ENCODE peak calls at places on chromosome 9, in four cellular contexts. One of them, this sample, is unnamed.

GRCh38 chr9:118643118-118643517 is 726.1 kb downstream of the BRINP1 start:
- DNase-seq in lower lobe of right lung: peak
- DNase-seq in bronchial epithelial cell: peak
- DNase-seq in uterus: no peak
- DNase-seq in this sample: peak

GRCh38 chr9:114223564-114224246 is 68.4 kb downstream of the COL27A1 start:
- DNase-seq in lower lobe of right lung: no peak
- DNase-seq in bronchial epithelial cell: peak
- DNase-seq in uterus: no peak
- DNase-seq in this sample: peak

GRCh38 chr9:124220551-124221451 is 36.9 kb upstream of the NEK6 start:
- DNase-seq in lower lobe of right lung: no peak
- DNase-seq in bronchial epithelial cell: peak
- DNase-seq in uterus: no peak
- DNase-seq in this sample: peak

GRCh38 chr9:81823672-81824554 is 104.3 kb upstream of the SPATA31D4 start:
- DNase-seq in lower lobe of right lung: no peak
- DNase-seq in bronchial epithelial cell: peak
- DNase-seq in uterus: no peak
- DNase-seq in this sample: no peak

GRCh38 chr9:69502671-69503301 is 169.4 kb downstream of the APBA1 start:
- DNase-seq in lower lobe of right lung: no peak
- DNase-seq in bronchial epithelial cell: peak
- DNase-seq in uterus: no peak
- DNase-seq in this sample: peak

GRCh38 chr9:123470121-123470851 is 114.3 kb downstream of the CRB2 start:
- DNase-seq in lower lobe of right lung: no peak
- DNase-seq in bronchial epithelial cell: no peak
- DNase-seq in uterus: no peak
- DNase-seq in this sample: no peak

GRCh38 chr9:112629890-112630485 is 87.9 kb downstream of the INIP start:
- DNase-seq in lower lobe of right lung: no peak
- DNase-seq in bronchial epithelial cell: peak
- DNase-seq in uterus: no peak
- DNase-seq in this sample: no peak

GRCh38 chr9:83034587-83034986 is 28.4 kb downstream of the RASEF start:
- DNase-seq in lower lobe of right lung: no peak
- DNase-seq in bronchial epithelial cell: peak
- DNase-seq in uterus: no peak
- DNase-seq in this sample: peak

DNA sequence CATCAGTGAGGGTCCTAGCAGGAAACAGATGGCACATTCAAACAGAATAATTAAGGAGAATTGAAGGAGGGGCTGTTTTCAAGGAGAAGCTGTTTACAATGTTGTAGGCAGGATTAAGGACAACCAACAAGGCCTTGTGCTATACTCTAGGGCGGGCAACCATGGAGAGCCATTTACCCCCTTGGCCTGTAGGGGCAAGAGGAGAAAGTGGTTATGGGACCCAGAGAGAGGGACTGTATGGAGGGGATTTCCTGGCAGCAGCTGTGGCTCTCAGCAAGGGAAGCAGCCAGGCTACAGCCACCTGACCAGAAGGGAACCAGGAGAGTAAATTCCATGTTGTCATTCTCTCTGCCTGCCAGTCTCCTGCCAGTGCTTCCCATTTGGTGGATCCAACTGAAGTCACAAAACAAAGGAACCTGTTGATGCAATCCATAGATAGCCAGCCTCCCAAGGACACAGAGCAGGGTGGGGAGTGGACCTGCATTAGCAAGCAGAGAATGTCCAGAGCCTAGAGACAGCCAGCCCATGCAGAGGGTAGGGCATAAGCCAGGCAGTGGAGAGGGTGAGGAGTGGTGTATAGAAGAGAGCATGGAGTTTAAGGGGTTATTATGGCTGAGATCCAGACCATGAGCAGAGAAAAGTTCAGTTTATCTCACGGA is 38.3 kb downstream of the PAPPA start:
- DNase-seq in lower lobe of right lung: no peak
- DNase-seq in bronchial epithelial cell: no peak
- DNase-seq in uterus: no peak
- DNase-seq in this sample: no peak
- TF ChIP-seq CTCF in lower lobe of right lung: no peak
- TF ChIP-seq CTCF in bronchial epithelial cell: no peak
- TF ChIP-seq CTCF in uterus: no peak
- TF ChIP-seq CTCF in this sample: no peak

GRCh38 chr9:95552814-95553546 is 36.2 kb upstream of the PTCH1 start:
- DNase-seq in lower lobe of right lung: no peak
- DNase-seq in bronchial epithelial cell: peak
- DNase-seq in uterus: peak
- DNase-seq in this sample: no peak
- TF ChIP-seq CTCF in lower lobe of right lung: no peak
- TF ChIP-seq CTCF in bronchial epithelial cell: no peak
- TF ChIP-seq CTCF in uterus: no peak
- TF ChIP-seq CTCF in this sample: no peak

GRCh38 chr9:25048098-25048497 is 502.4 kb upstream of the IZUMO3 start:
- DNase-seq in lower lobe of right lung: no peak
- DNase-seq in bronchial epithelial cell: no peak
- DNase-seq in uterus: no peak
- DNase-seq in this sample: no peak
- TF ChIP-seq CTCF in lower lobe of right lung: no peak
- TF ChIP-seq CTCF in bronchial epithelial cell: no peak
- TF ChIP-seq CTCF in uterus: no peak
- TF ChIP-seq CTCF in this sample: no peak

GRCh38 chr9:127396808-127397721 is at the start of gene SLC2A8:
- DNase-seq in lower lobe of right lung: peak
- DNase-seq in bronchial epithelial cell: peak
- DNase-seq in uterus: peak
- DNase-seq in this sample: peak
- TF ChIP-seq CTCF in lower lobe of right lung: peak
- TF ChIP-seq CTCF in bronchial epithelial cell: peak
- TF ChIP-seq CTCF in uterus: peak
- TF ChIP-seq CTCF in this sample: peak

GRCh38 chr9:99593621-99594020 is 228.1 kb upstream of the NR4A3 start:
- DNase-seq in lower lobe of right lung: no peak
- DNase-seq in bronchial epithelial cell: no peak
- DNase-seq in uterus: no peak
- DNase-seq in this sample: no peak
- TF ChIP-seq CTCF in lower lobe of right lung: no peak
- TF ChIP-seq CTCF in bronchial epithelial cell: no peak
- TF ChIP-seq CTCF in uterus: no peak
- TF ChIP-seq CTCF in this sample: no peak

DNA sequence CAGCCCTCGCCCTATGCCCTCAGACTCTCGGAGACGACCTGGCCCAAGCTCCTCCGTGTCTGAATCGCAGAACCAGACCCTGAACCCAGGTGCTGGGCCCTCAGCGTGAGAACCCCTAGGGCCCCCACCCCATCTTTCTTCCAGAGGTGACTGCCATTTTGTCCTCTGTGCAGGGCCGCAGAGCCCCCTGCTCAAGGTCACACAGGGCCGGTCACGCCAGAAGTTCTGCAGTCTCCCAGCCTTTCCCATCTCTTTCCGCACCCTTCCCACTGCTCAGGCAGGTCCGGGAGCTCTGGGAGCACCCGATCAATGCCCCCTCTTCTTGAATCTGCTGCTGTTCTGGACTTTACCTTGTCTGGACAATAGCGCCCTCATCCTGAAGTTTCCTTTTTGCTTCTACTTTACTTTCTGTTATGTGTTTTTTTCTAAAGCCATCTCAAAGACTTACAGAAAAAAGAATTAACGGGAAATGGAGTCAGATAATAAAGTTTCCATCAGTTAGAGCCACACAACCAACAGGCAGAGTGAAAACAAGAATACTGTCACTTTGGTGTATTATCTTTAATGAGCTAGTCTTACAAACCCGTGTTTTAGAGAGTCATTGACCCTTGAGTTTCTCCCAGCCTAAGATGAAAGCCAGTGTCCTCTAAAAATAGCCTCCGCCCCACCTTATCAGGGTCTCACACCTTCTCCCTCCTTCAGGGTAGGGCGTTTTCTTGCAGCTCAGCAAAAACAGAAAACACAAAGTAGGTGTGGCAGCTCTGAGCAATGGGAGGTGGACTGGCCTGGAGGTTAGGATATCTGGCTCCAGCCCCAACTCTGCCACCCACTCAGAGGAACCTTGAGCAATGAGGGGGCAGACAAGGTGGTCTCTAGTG is 1.8 kb downstream of the TMOD1 start:
- DNase-seq in lower lobe of right lung: no peak
- DNase-seq in bronchial epithelial cell: no peak
- DNase-seq in uterus: no peak
- DNase-seq in this sample: no peak
- TF ChIP-seq CTCF in lower lobe of right lung: no peak
- TF ChIP-seq CTCF in bronchial epithelial cell: no peak
- TF ChIP-seq CTCF in uterus: no peak
- TF ChIP-seq CTCF in this sample: no peak

This sample was measured in PC-3.